ENCODE peak calls at places on chromosome 21, in seven cellular contexts. I is adipocyte, F is NB4, K is dorsolateral prefrontal cortex, X is iPS DF 6.9, G is A673, S is PC-9. R is an unnamed sample.

GRCh38 chr21:26587621-26588260 is 14.7 kb upstream of the CYYR1 start:
- DNase-seq in X (no peak), S (no peak), G (peak; percentile 58), I (peak; percentile 86), K (no peak), F (peak; percentile 5), R (peak; percentile 83)

GRCh38 chr21:35319684-35320083 is 270.6 kb upstream of the RUNX1 start:
- DNase-seq in K (no peak), S (no peak), X (no peak), G (no peak), I (no peak), F (no peak), R (no peak)

GRCh38 chr21:26120833-26121232 is 49.7 kb downstream of the APP start:
- DNase-seq in I (peak; percentile 34), S (no peak), K (no peak), X (no peak), F (no peak), G (no peak), R (no peak)

GRCh38 chr21:28554660-28555475 is 437.8 kb downstream of the LTN1 start:
- DNase-seq in I (no peak), S (no peak), K (no peak), X (no peak), F (no peak), G (no peak), R (no peak)

GRCh38 chr21:25760061-25760460 is 25.3 kb downstream of the GABPA start:
- DNase-seq in I (no peak), F (no peak), K (no peak), X (no peak), G (no peak), S (no peak), R (no peak)

GRCh38 chr21:36388835-36389234 is 3.6 kb downstream of the CHAF1B start:
- DNase-seq in G (peak; percentile 89), K (peak; percentile 30), X (peak; percentile 20), S (no peak), I (peak; percentile 29), F (no peak), R (no peak)

GRCh38 chr21:38258803-38259485 is 2.2 kb downstream of the KCNJ15 start:
- DNase-seq in X (no peak), S (no peak), F (peak; percentile 20), G (no peak), K (no peak), I (peak; percentile 76), R (peak; percentile 89)

GRCh38 chr21:43850728-43851295 is 14.2 kb upstream of the AGPAT3 start:
- DNase-seq in K (no peak), G (no peak), I (no peak), X (no peak), S (no peak), F (peak; percentile 30), R (no peak)

GRCh38 chr21:38804617-38805281 is 980 bp upstream of the ETS2 start:
- DNase-seq in F (peak; percentile 62), X (no peak), I (peak; percentile 51), G (peak; percentile 68), S (peak; percentile 66), K (peak; percentile 65), R (no peak)

GRCh38 chr21:37079211-37079824 is 6.3 kb downstream of the TTC3 start:
- DNase-seq in G (no peak), X (no peak), I (no peak), K (no peak), S (no peak), F (peak; percentile 58), R (no peak)

GRCh38 chr21:18840239-18840638 is 436.7 kb upstream of the TMPRSS15 start:
- DNase-seq in I (peak; percentile 0), F (peak; percentile 34), G (peak; percentile 7), S (no peak), K (no peak), X (peak; percentile 25), R (no peak)

GRCh38 chr21:37198989-37199924 is 67.9 kb downstream of the VPS26C start:
- DNase-seq in I (peak; percentile 86), S (peak; percentile 55), G (peak; percentile 58), K (no peak), X (no peak), F (no peak), R (no peak)

GRCh38 chr21:15071012-15071411 is 6.2 kb upstream of the NRIP1 start:
- DNase-seq in K (no peak), G (no peak), X (no peak), I (no peak), S (no peak), F (no peak), R (no peak)

GRCh38 chr21:36437745-36438128 is 42.2 kb downstream of the CLDN14 start:
- DNase-seq in G (no peak), X (no peak), F (peak; percentile 75), I (peak; percentile 45), K (no peak), S (no peak), R (no peak)

GRCh38 chr21:27570306-27570868 is 603.5 kb upstream of the ADAMTS5 start:
- DNase-seq in K (no peak), G (no peak), I (peak; percentile 91), S (no peak), X (no peak), F (no peak), R (peak; percentile 94)

DNA sequence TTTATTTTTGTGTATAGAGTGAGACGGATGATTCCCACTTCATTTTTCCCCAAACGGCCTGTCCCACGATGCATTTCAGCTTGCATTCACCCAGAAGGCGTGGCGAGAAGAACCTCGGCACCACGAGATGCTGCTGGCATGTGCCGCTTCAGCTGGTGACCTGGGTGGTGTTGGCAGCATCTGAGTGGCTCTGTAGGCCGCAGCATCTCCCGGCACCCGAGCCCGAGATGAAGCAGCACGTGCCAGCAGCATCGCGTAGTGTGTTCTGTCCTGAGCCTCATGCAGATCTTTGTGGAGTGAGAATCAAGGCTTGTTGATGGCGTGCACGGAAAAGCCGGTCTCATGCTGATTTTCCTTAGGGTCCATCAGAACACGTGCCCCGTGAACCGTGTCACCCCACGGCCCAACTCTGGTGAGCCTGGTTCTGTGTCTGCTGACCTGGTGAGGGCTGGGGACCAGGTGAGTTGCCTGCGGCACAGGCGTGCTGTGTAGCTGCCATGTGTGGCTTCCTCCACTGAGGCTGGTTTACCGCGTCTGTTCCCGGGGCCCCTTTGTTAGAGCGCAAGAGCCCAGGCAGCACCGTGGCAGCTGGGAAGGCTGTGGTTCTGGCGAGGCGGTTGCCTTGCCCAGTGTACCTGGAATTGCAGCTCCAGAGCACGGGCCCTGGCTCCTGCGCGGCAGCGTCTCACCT is 16.7 kb downstream of the SLX9 start:
- DNase-seq in F (no peak), I (no peak), G (no peak), X (no peak), K (no peak), S (no peak), R (no peak)
- H3K4me3 ChIP-seq in F (no peak overlapping the region), I (no peak overlapping the region), G (no peak overlapping the region), X (no peak overlapping the region), K (no peak overlapping the region), S (no peak overlapping the region), R (no peak overlapping the region)

DNA sequence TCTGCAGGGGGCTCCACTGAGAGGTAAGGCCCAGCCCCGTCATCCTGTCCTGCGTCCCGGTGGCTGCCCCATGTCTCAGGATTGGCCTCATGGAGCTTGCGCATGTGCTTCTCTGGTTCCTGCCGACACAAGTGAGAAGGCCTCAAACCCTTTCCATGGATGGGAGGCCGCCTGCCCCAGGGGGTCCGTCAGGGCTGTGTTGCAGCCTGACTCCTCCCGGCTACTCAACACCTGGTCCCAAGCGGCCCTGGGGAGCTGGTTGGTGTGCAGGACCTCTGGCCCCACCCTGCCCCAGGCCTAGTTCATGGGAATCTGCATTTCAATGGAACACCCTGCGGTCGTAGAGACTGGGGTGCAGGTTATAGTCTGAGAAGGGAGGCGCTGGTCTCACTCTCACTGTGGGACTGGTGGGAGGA is 21.1 kb upstream of the PDE9A start:
- DNase-seq in S (no peak), K (no peak), I (no peak), G (no peak), X (no peak), F (no peak), R (no peak)
- H3K4me3 ChIP-seq in S (no peak overlapping the region), K (no peak overlapping the region), I (no peak overlapping the region), G (no peak overlapping the region), X (no peak overlapping the region), F (no peak overlapping the region), R (no peak overlapping the region)

DNA sequence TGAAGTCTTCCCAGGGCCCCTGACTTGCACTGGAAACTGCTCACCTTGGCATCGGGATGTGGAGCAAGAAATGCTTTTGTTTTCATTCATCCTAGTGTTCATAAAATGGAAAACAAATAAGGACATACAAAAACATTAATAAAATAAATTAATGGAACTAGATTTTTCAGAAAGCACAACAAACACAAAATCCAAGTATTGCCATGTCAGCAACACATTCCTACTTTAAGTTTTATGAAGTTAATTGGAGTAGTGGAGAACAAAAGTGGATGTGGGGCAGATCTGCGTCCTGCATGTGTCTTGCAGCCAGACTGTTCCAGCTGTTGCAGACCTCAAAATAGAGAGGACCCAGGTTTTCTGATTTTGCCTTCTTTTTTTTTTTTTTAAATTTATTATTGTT is 32.9 kb downstream of the PRMT2 start:
- DNase-seq in S (no peak), K (no peak), F (no peak), I (no peak), X (no peak), G (no peak), R (no peak)
- H3K4me3 ChIP-seq in S (peak overlapping the region; percentile 65), K (no peak overlapping the region), F (peak overlapping the region; percentile 77), I (peak overlapping the region; percentile 83), X (peak overlapping the region; percentile 49), G (peak overlapping the region; percentile 68), R (peak overlapping the region; percentile 68)

GRCh38 chr21:16419188-16419874 is 689.5 kb downstream of the USP25 start:
- DNase-seq in I (peak; percentile 61), G (no peak), S (peak; percentile 4), F (no peak), K (peak; percentile 36), X (no peak), R (peak; percentile 79)
- H3K4me3 ChIP-seq in I (peak overlapping the region; percentile 83), G (no peak overlapping the region), S (no peak overlapping the region), F (no peak overlapping the region), K (peak overlapping the region; percentile 43), X (no peak overlapping the region), R (peak overlapping the region; percentile 43)

GRCh38 chr21:33364830-33365229 is 38.4 kb upstream of the IFNGR2 start:
- DNase-seq in I (no peak), K (no peak), F (no peak), X (no peak), S (no peak), G (no peak), R (no peak)

GRCh38 chr21:33362044-33362555 is 37.3 kb downstream of the IFNAR1 start:
- DNase-seq in K (no peak), S (no peak), X (peak; percentile 79), F (peak; percentile 64), G (no peak), I (no peak), R (no peak)

GRCh38 chr21:33360281-33360680 is 35.5 kb downstream of the IFNAR1 start:
- DNase-seq in S (no peak), K (no peak), F (no peak), I (peak; percentile 59), G (no peak), X (no peak), R (no peak)

GRCh38 chr21:33359446-33359845 is 34.7 kb downstream of the IFNAR1 start:
- DNase-seq in X (no peak), F (no peak), K (no peak), G (no peak), S (no peak), I (no peak), R (no peak)

GRCh38 chr21:33360871-33361602 is 36.3 kb downstream of the IFNAR1 start:
- DNase-seq in I (peak; percentile 75), K (peak; percentile 54), S (peak; percentile 66), X (peak; percentile 78), F (peak; percentile 80), G (peak; percentile 76), R (peak; percentile 37)
- H3K4me3 ChIP-seq in I (no peak overlapping the region), K (no peak overlapping the region), S (no peak overlapping the region), X (no peak overlapping the region), F (peak overlapping the region; percentile 45), G (peak overlapping the region; percentile 31), R (no peak overlapping the region)

R was measured in skeletal muscle cell.